ENCODE peak calls at places on chromosomes 2 and 18, in four cellular contexts. X, T, A and P are unnamed samples.

GRCh38 chr18:31555971-31556747 is 35.5 kb upstream of the TTR start:
- DNase-seq in X (peak), A (no peak), T (peak), P (peak)

GRCh38 chr2:212863185-212863588 is 288.2 kb downstream of the IKZF2 start:
- DNase-seq in X (peak), T (peak), A (no peak), P (no peak)

GRCh38 chr2:222864296-222864695 is 3.5 kb downstream of the ACSL3 start:
- DNase-seq in T (peak), X (peak), A (no peak), P (peak)

GRCh38 chr2:102512161-102512560 is 39.1 kb downstream of the SLC9A4 start:
- DNase-seq in T (no peak), X (peak), A (no peak), P (no peak)

GRCh38 chr2:152166633-152167032 is 8.9 kb downstream of the STAM2 start:
- DNase-seq in T (no peak), A (no peak), X (peak), P (peak)

GRCh38 chr2:20642026-20642971 is 8.6 kb downstream of the HS1BP3 start:
- DNase-seq in T (peak), X (peak), A (peak), P (peak)

GRCh38 chr2:211802611-211803010 is 736.0 kb downstream of the ERBB4 start:
- DNase-seq in X (no peak), A (no peak), T (no peak), P (no peak)

GRCh38 chr2:225824748-225825449 is 425.4 kb downstream of the NYAP2 start:
- DNase-seq in T (no peak), A (no peak), X (no peak), P (no peak)

GRCh38 chr18:8987250-8987649 is 115.2 kb upstream of the NDUFV2 start:
- DNase-seq in T (no peak), A (no peak), X (peak), P (peak)

GRCh38 chr2:188303363-188304031 is 11.8 kb downstream of the GULP1 start:
- DNase-seq in X (peak), T (peak), A (no peak), P (peak)

GRCh38 chr2:135168119-135168872 is 116.2 kb downstream of the RAB3GAP1 start:
- DNase-seq in T (no peak), X (no peak), A (no peak), P (no peak)

GRCh38 chr2:162202203-162202602 is 41.0 kb downstream of the FAP start:
- DNase-seq in A (no peak), T (no peak), X (no peak), P (no peak)

GRCh38 chr2:229920011-229920781 is 1.6 kb downstream of the TRIP12 start:
- DNase-seq in X (no peak), T (peak), A (no peak), P (peak)

GRCh38 chr2:68489282-68489681 is 21.9 kb downstream of the APLF start:
- DNase-seq in T (no peak), X (no peak), A (no peak), P (no peak)

GRCh38 chr2:61832183-61832841 is 21.5 kb downstream of the FAM161A start:
- DNase-seq in X (no peak), T (no peak), A (no peak), P (no peak)

GRCh38 chr2:96501471-96501874 is 3.7 kb downstream of the NEURL3 start:
- DNase-seq in X (no peak), A (peak), T (peak), P (no peak)

GRCh38 chr2:227146456-227146855 is 17.5 kb downstream of the COL4A4 start:
- DNase-seq in T (no peak), A (no peak), X (peak), P (no peak)

GRCh38 chr2:74146929-74147728 is 583 bp downstream of the BOLA3 start:
- DNase-seq in X (peak), A (no peak), T (peak), P (peak)

GRCh38 chr18:73365018-73365417 is 497.2 kb upstream of the NETO1 start:
- DNase-seq in A (no peak), X (peak), T (no peak), P (peak)

GRCh38 chr2:60502123-60502522 is 51.3 kb downstream of the BCL11A start:
- DNase-seq in X (no peak), T (no peak), A (no peak), P (no peak)

GRCh38 chr2:60505240-60505639 is 48.2 kb downstream of the BCL11A start:
- DNase-seq in X (no peak), A (no peak), T (no peak), P (no peak)

GRCh38 chr2:60500861-60501260 is 52.6 kb downstream of the BCL11A start:
- DNase-seq in A (no peak), X (no peak), T (no peak), P (no peak)

GRCh38 chr2:60505861-60506260 is 47.6 kb downstream of the BCL11A start:
- DNase-seq in A (no peak), T (no peak), X (no peak), P (no peak)

GRCh38 chr2:60503923-60504514 is 49.4 kb downstream of the BCL11A start:
- DNase-seq in X (no peak), A (no peak), T (no peak), P (no peak)
- TF ChIP-seq CTCF in X (no peak), A (no peak), T (peak), P (peak)

GRCh38 chr2:235983016-235983415 is 185.2 kb downstream of the GBX2 start:
- DNase-seq in T (no peak), X (no peak), A (no peak), P (no peak)

GRCh38 chr2:235979753-235980459 is 188.3 kb downstream of the GBX2 start:
- DNase-seq in A (no peak), X (no peak), T (no peak), P (no peak)

GRCh38 chr2:235984552-235984951 is 183.6 kb downstream of the GBX2 start:
- DNase-seq in T (no peak), X (no peak), A (no peak), P (no peak)

GRCh38 chr2:235978022-235978421 is 190.2 kb downstream of the GBX2 start:
- DNase-seq in A (no peak), X (no peak), T (no peak), P (no peak)

DNA sequence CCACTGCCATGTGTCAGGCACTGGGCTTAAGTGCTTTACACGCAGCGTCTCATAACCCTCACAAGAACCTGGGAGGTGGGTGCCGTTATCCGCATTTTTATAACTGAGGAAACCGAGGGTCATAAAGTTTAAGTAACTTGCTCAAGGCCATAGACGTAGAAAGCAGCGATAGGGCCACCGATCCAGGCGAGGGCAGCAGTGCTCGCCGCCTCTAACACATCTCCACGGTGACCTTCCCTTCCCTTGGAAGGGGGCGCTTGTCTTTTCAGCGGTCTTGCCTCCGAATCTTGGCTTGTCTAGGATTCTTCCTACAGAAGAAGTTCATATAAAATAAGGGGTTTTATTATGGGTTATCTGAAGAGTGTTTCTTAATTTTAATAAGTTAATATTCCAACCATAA is 186.6 kb downstream of the GBX2 start:
- DNase-seq in T (no peak), A (no peak), X (no peak), P (no peak)
- TF ChIP-seq CTCF in T (no peak), A (no peak), X (no peak), P (no peak)

GRCh38 chr2:233449071-233449901 is 95.0 kb downstream of the DGKD start:
- DNase-seq in T (peak), A (no peak), X (peak), P (peak)
- TF ChIP-seq CTCF in T (peak), A (no peak), X (peak), P (peak)

GRCh38 chr18:36734589-36734988 is 94.2 kb downstream of the TPGS2 start:
- DNase-seq in T (no peak), A (no peak), X (no peak), P (no peak)

GRCh38 chr18:36733150-36733549 is 95.7 kb downstream of the TPGS2 start:
- DNase-seq in X (no peak), A (no peak), T (no peak), P (no peak)

GRCh38 chr18:36737321-36737720 is 91.5 kb downstream of the TPGS2 start:
- DNase-seq in A (no peak), T (no peak), X (no peak), P (no peak)

GRCh38 chr18:36736094-36736493 is 92.7 kb downstream of the TPGS2 start:
- DNase-seq in T (no peak), A (no peak), X (no peak), P (no peak)

DNA sequence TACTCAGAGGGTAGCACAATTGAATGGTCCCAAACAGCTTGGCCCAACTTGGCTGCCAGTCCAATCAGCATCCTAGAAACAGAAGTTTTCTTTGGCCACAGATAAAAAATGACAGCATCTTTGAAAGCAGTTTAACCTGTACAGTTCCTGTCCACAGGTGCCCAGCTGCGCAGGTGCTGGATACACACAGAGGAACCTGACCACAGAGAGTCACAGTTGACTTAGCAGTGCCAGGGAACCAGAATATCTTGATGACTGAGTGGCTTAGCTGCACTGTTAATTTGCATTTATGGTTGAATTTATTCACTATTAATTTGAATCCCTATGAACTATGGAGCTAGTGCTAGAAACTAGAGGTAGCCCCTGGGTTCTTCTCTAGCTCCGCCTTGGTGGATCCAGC is 93.7 kb downstream of the TPGS2 start:
- DNase-seq in T (no peak), X (no peak), A (no peak), P (no peak)
- TF ChIP-seq CTCF in T (no peak), X (no peak), A (no peak), P (no peak)

GRCh38 chr2:235433860-235434259 is 60.0 kb upstream of the AGAP1 start:
- DNase-seq in X (peak), A (peak), T (no peak), P (peak)
- TF ChIP-seq CTCF in X (no peak), A (no peak), T (no peak), P (peak)

GRCh38 chr2:159290289-159290907 is 3.9 kb upstream of the WDSUB1 start:
- DNase-seq in A (no peak), X (peak), T (peak), P (peak)
- TF ChIP-seq CTCF in A (no peak), X (no peak), T (no peak), P (peak)